ENCODE peak calls at places on chromosomes 16 and 17, in seven cellular contexts. One of them, this sample, is unnamed.

GRCh38 chr16:9107025-9107970 is 15.9 kb downstream of the HAPSTR1 start:
- DNase-seq in Right ventricle myocardium superior: no peak
- DNase-seq in germinal center: no peak
- DNase-seq in hepatic stellate cell: peak
- DNase-seq in stimulated activated CD8-positive, alpha-beta memory T cell treated with anti-CD3 and anti-CD28 coated beads, Interleukin-4, amount 100 ng/mL, for 4 hours: no peak
- DNase-seq in cardiac fibroblast: peak
- DNase-seq in stimulated activated CD4-positive, alpha-beta T cell treated with anti-CD3 and anti-CD28 coated beads, Interleukin-2, amount 100 ng/mL, for 24 hours: no peak
- DNase-seq in this sample: no peak

GRCh38 chr16:88298882-88299745 is 83.6 kb upstream of the ZNF469 start:
- DNase-seq in Right ventricle myocardium superior: no peak
- DNase-seq in stimulated activated CD4-positive, alpha-beta T cell treated with anti-CD3 and anti-CD28 coated beads, Interleukin-2, amount 100 ng/mL, for 24 hours: no peak
- DNase-seq in stimulated activated CD8-positive, alpha-beta memory T cell treated with anti-CD3 and anti-CD28 coated beads, Interleukin-4, amount 100 ng/mL, for 4 hours: no peak
- DNase-seq in hepatic stellate cell: peak
- DNase-seq in cardiac fibroblast: peak
- DNase-seq in germinal center: no peak
- DNase-seq in this sample: no peak

GRCh38 chr17:5629133-5629532 is 44.8 kb upstream of the NLRP1 start:
- DNase-seq in stimulated activated CD4-positive, alpha-beta T cell treated with anti-CD3 and anti-CD28 coated beads, Interleukin-2, amount 100 ng/mL, for 24 hours: no peak
- DNase-seq in cardiac fibroblast: peak
- DNase-seq in Right ventricle myocardium superior: no peak
- DNase-seq in germinal center: no peak
- DNase-seq in hepatic stellate cell: no peak
- DNase-seq in stimulated activated CD8-positive, alpha-beta memory T cell treated with anti-CD3 and anti-CD28 coated beads, Interleukin-4, amount 100 ng/mL, for 4 hours: no peak
- DNase-seq in this sample: no peak

GRCh38 chr17:40312131-40312731 is 3.3 kb downstream of the RARA start:
- DNase-seq in stimulated activated CD8-positive, alpha-beta memory T cell treated with anti-CD3 and anti-CD28 coated beads, Interleukin-4, amount 100 ng/mL, for 4 hours: no peak
- DNase-seq in hepatic stellate cell: no peak
- DNase-seq in stimulated activated CD4-positive, alpha-beta T cell treated with anti-CD3 and anti-CD28 coated beads, Interleukin-2, amount 100 ng/mL, for 24 hours: no peak
- DNase-seq in Right ventricle myocardium superior: no peak
- DNase-seq in germinal center: no peak
- DNase-seq in cardiac fibroblast: no peak
- DNase-seq in this sample: no peak

GRCh38 chr16:50702725-50703124 is 9.3 kb downstream of the NOD2 start:
- DNase-seq in hepatic stellate cell: no peak
- DNase-seq in stimulated activated CD8-positive, alpha-beta memory T cell treated with anti-CD3 and anti-CD28 coated beads, Interleukin-4, amount 100 ng/mL, for 4 hours: no peak
- DNase-seq in stimulated activated CD4-positive, alpha-beta T cell treated with anti-CD3 and anti-CD28 coated beads, Interleukin-2, amount 100 ng/mL, for 24 hours: no peak
- DNase-seq in Right ventricle myocardium superior: no peak
- DNase-seq in germinal center: no peak
- DNase-seq in cardiac fibroblast: no peak
- DNase-seq in this sample: no peak

GRCh38 chr17:75289832-75290337 is 652 bp upstream of the SLC25A19 start:
- DNase-seq in stimulated activated CD8-positive, alpha-beta memory T cell treated with anti-CD3 and anti-CD28 coated beads, Interleukin-4, amount 100 ng/mL, for 4 hours: peak
- DNase-seq in stimulated activated CD4-positive, alpha-beta T cell treated with anti-CD3 and anti-CD28 coated beads, Interleukin-2, amount 100 ng/mL, for 24 hours: peak
- DNase-seq in Right ventricle myocardium superior: peak
- DNase-seq in hepatic stellate cell: peak
- DNase-seq in germinal center: peak
- DNase-seq in cardiac fibroblast: peak
- DNase-seq in this sample: peak

GRCh38 chr16:2514333-2515179 is 804 bp downstream of the ATP6V0C start:
- DNase-seq in hepatic stellate cell: no peak
- DNase-seq in germinal center: peak
- DNase-seq in Right ventricle myocardium superior: no peak
- DNase-seq in stimulated activated CD8-positive, alpha-beta memory T cell treated with anti-CD3 and anti-CD28 coated beads, Interleukin-4, amount 100 ng/mL, for 4 hours: no peak
- DNase-seq in cardiac fibroblast: no peak
- DNase-seq in stimulated activated CD4-positive, alpha-beta T cell treated with anti-CD3 and anti-CD28 coated beads, Interleukin-2, amount 100 ng/mL, for 24 hours: peak
- DNase-seq in this sample: no peak

GRCh38 chr16:69324013-69324531 is 6.3 kb downstream of the PDF start:
- DNase-seq in Right ventricle myocardium superior: peak
- DNase-seq in stimulated activated CD4-positive, alpha-beta T cell treated with anti-CD3 and anti-CD28 coated beads, Interleukin-2, amount 100 ng/mL, for 24 hours: no peak
- DNase-seq in hepatic stellate cell: no peak
- DNase-seq in stimulated activated CD8-positive, alpha-beta memory T cell treated with anti-CD3 and anti-CD28 coated beads, Interleukin-4, amount 100 ng/mL, for 4 hours: no peak
- DNase-seq in germinal center: no peak
- DNase-seq in cardiac fibroblast: no peak
- DNase-seq in this sample: no peak

GRCh38 chr17:49439673-49440571 is 25.2 kb upstream of the PHB1 start:
- DNase-seq in stimulated activated CD8-positive, alpha-beta memory T cell treated with anti-CD3 and anti-CD28 coated beads, Interleukin-4, amount 100 ng/mL, for 4 hours: no peak
- DNase-seq in cardiac fibroblast: peak
- DNase-seq in hepatic stellate cell: no peak
- DNase-seq in stimulated activated CD4-positive, alpha-beta T cell treated with anti-CD3 and anti-CD28 coated beads, Interleukin-2, amount 100 ng/mL, for 24 hours: no peak
- DNase-seq in germinal center: no peak
- DNase-seq in Right ventricle myocardium superior: no peak
- DNase-seq in this sample: no peak

GRCh38 chr16:83356266-83356665 is 451.5 kb upstream of the HSBP1 start:
- DNase-seq in Right ventricle myocardium superior: no peak
- DNase-seq in hepatic stellate cell: peak
- DNase-seq in cardiac fibroblast: peak
- DNase-seq in stimulated activated CD4-positive, alpha-beta T cell treated with anti-CD3 and anti-CD28 coated beads, Interleukin-2, amount 100 ng/mL, for 24 hours: no peak
- DNase-seq in germinal center: peak
- DNase-seq in stimulated activated CD8-positive, alpha-beta memory T cell treated with anti-CD3 and anti-CD28 coated beads, Interleukin-4, amount 100 ng/mL, for 4 hours: no peak
- DNase-seq in this sample: no peak

GRCh38 chr17:35560703-35561102 is at the start of gene SLFN14:
- DNase-seq in stimulated activated CD8-positive, alpha-beta memory T cell treated with anti-CD3 and anti-CD28 coated beads, Interleukin-4, amount 100 ng/mL, for 4 hours: no peak
- DNase-seq in stimulated activated CD4-positive, alpha-beta T cell treated with anti-CD3 and anti-CD28 coated beads, Interleukin-2, amount 100 ng/mL, for 24 hours: no peak
- DNase-seq in germinal center: no peak
- DNase-seq in cardiac fibroblast: no peak
- DNase-seq in Right ventricle myocardium superior: no peak
- DNase-seq in hepatic stellate cell: no peak
- DNase-seq in this sample: no peak

GRCh38 chr17:75909812-75910274 is 5.2 kb upstream of the MRPL38 start:
- DNase-seq in stimulated activated CD8-positive, alpha-beta memory T cell treated with anti-CD3 and anti-CD28 coated beads, Interleukin-4, amount 100 ng/mL, for 4 hours: no peak
- DNase-seq in Right ventricle myocardium superior: peak
- DNase-seq in cardiac fibroblast: no peak
- DNase-seq in hepatic stellate cell: no peak
- DNase-seq in germinal center: no peak
- DNase-seq in stimulated activated CD4-positive, alpha-beta T cell treated with anti-CD3 and anti-CD28 coated beads, Interleukin-2, amount 100 ng/mL, for 24 hours: no peak
- DNase-seq in this sample: no peak

GRCh38 chr16:50372611-50373344 is 4.0 kb upstream of the BRD7 start:
- DNase-seq in germinal center: no peak
- DNase-seq in Right ventricle myocardium superior: peak
- DNase-seq in hepatic stellate cell: peak
- DNase-seq in stimulated activated CD4-positive, alpha-beta T cell treated with anti-CD3 and anti-CD28 coated beads, Interleukin-2, amount 100 ng/mL, for 24 hours: no peak
- DNase-seq in stimulated activated CD8-positive, alpha-beta memory T cell treated with anti-CD3 and anti-CD28 coated beads, Interleukin-4, amount 100 ng/mL, for 4 hours: no peak
- DNase-seq in cardiac fibroblast: peak
- DNase-seq in this sample: no peak

GRCh38 chr17:3621146-3621720 is 12.0 kb upstream of the TRPV1 start:
- DNase-seq in Right ventricle myocardium superior: no peak
- DNase-seq in germinal center: no peak
- DNase-seq in stimulated activated CD4-positive, alpha-beta T cell treated with anti-CD3 and anti-CD28 coated beads, Interleukin-2, amount 100 ng/mL, for 24 hours: no peak
- DNase-seq in hepatic stellate cell: no peak
- DNase-seq in cardiac fibroblast: no peak
- DNase-seq in stimulated activated CD8-positive, alpha-beta memory T cell treated with anti-CD3 and anti-CD28 coated beads, Interleukin-4, amount 100 ng/mL, for 4 hours: no peak
- DNase-seq in this sample: no peak

GRCh38 chr17:27873746-27874145 is 19.4 kb downstream of the LYRM9 start:
- DNase-seq in stimulated activated CD4-positive, alpha-beta T cell treated with anti-CD3 and anti-CD28 coated beads, Interleukin-2, amount 100 ng/mL, for 24 hours: no peak
- DNase-seq in stimulated activated CD8-positive, alpha-beta memory T cell treated with anti-CD3 and anti-CD28 coated beads, Interleukin-4, amount 100 ng/mL, for 4 hours: no peak
- DNase-seq in cardiac fibroblast: peak
- DNase-seq in hepatic stellate cell: no peak
- DNase-seq in Right ventricle myocardium superior: no peak
- DNase-seq in germinal center: no peak
- DNase-seq in this sample: no peak

GRCh38 chr16:77336637-77337036 is 98.2 kb downstream of the ADAMTS18 start:
- DNase-seq in stimulated activated CD8-positive, alpha-beta memory T cell treated with anti-CD3 and anti-CD28 coated beads, Interleukin-4, amount 100 ng/mL, for 4 hours: no peak
- DNase-seq in stimulated activated CD4-positive, alpha-beta T cell treated with anti-CD3 and anti-CD28 coated beads, Interleukin-2, amount 100 ng/mL, for 24 hours: no peak
- DNase-seq in Right ventricle myocardium superior: no peak
- DNase-seq in hepatic stellate cell: no peak
- DNase-seq in germinal center: no peak
- DNase-seq in cardiac fibroblast: peak
- DNase-seq in this sample: no peak

GRCh38 chr16:58658796-58659211 is 25.8 kb downstream of the SLC38A7 start:
- DNase-seq in cardiac fibroblast: peak
- DNase-seq in stimulated activated CD4-positive, alpha-beta T cell treated with anti-CD3 and anti-CD28 coated beads, Interleukin-2, amount 100 ng/mL, for 24 hours: no peak
- DNase-seq in Right ventricle myocardium superior: no peak
- DNase-seq in hepatic stellate cell: no peak
- DNase-seq in germinal center: no peak
- DNase-seq in stimulated activated CD8-positive, alpha-beta memory T cell treated with anti-CD3 and anti-CD28 coated beads, Interleukin-4, amount 100 ng/mL, for 4 hours: no peak
- DNase-seq in this sample: no peak

GRCh38 chr16:19711643-19712042 is 6.4 kb downstream of the KNOP1 start:
- DNase-seq in stimulated activated CD8-positive, alpha-beta memory T cell treated with anti-CD3 and anti-CD28 coated beads, Interleukin-4, amount 100 ng/mL, for 4 hours: no peak
- DNase-seq in hepatic stellate cell: no peak
- DNase-seq in stimulated activated CD4-positive, alpha-beta T cell treated with anti-CD3 and anti-CD28 coated beads, Interleukin-2, amount 100 ng/mL, for 24 hours: no peak
- DNase-seq in cardiac fibroblast: no peak
- DNase-seq in Right ventricle myocardium superior: no peak
- DNase-seq in germinal center: no peak
- DNase-seq in this sample: no peak

GRCh38 chr17:7484067-7484963 is at the start of gene POLR2A:
- DNase-seq in germinal center: peak
- DNase-seq in hepatic stellate cell: peak
- DNase-seq in Right ventricle myocardium superior: peak
- DNase-seq in stimulated activated CD8-positive, alpha-beta memory T cell treated with anti-CD3 and anti-CD28 coated beads, Interleukin-4, amount 100 ng/mL, for 4 hours: peak
- DNase-seq in stimulated activated CD4-positive, alpha-beta T cell treated with anti-CD3 and anti-CD28 coated beads, Interleukin-2, amount 100 ng/mL, for 24 hours: peak
- DNase-seq in cardiac fibroblast: peak
- DNase-seq in this sample: peak

GRCh38 chr16:23941963-23942564 is 106.3 kb downstream of the PRKCB start:
- DNase-seq in stimulated activated CD8-positive, alpha-beta memory T cell treated with anti-CD3 and anti-CD28 coated beads, Interleukin-4, amount 100 ng/mL, for 4 hours: no peak
- DNase-seq in cardiac fibroblast: no peak
- DNase-seq in germinal center: no peak
- DNase-seq in hepatic stellate cell: no peak
- DNase-seq in stimulated activated CD4-positive, alpha-beta T cell treated with anti-CD3 and anti-CD28 coated beads, Interleukin-2, amount 100 ng/mL, for 24 hours: no peak
- DNase-seq in Right ventricle myocardium superior: no peak
- DNase-seq in this sample: no peak

GRCh38 chr16:83338138-83338537 is 469.6 kb upstream of the HSBP1 start:
- DNase-seq in Right ventricle myocardium superior: no peak
- DNase-seq in stimulated activated CD4-positive, alpha-beta T cell treated with anti-CD3 and anti-CD28 coated beads, Interleukin-2, amount 100 ng/mL, for 24 hours: no peak
- DNase-seq in germinal center: no peak
- DNase-seq in stimulated activated CD8-positive, alpha-beta memory T cell treated with anti-CD3 and anti-CD28 coated beads, Interleukin-4, amount 100 ng/mL, for 4 hours: no peak
- DNase-seq in hepatic stellate cell: no peak
- DNase-seq in cardiac fibroblast: no peak
- DNase-seq in this sample: no peak

GRCh38 chr17:58136669-58137279 is 11.4 kb upstream of the OR4D1 start:
- DNase-seq in stimulated activated CD4-positive, alpha-beta T cell treated with anti-CD3 and anti-CD28 coated beads, Interleukin-2, amount 100 ng/mL, for 24 hours: no peak
- DNase-seq in Right ventricle myocardium superior: no peak
- DNase-seq in hepatic stellate cell: no peak
- DNase-seq in germinal center: no peak
- DNase-seq in stimulated activated CD8-positive, alpha-beta memory T cell treated with anti-CD3 and anti-CD28 coated beads, Interleukin-4, amount 100 ng/mL, for 4 hours: no peak
- DNase-seq in cardiac fibroblast: peak
- DNase-seq in this sample: no peak

GRCh38 chr17:6299275-6299674 is 135.6 kb downstream of the AIPL1 start:
- DNase-seq in Right ventricle myocardium superior: no peak
- DNase-seq in hepatic stellate cell: no peak
- DNase-seq in cardiac fibroblast: no peak
- DNase-seq in stimulated activated CD4-positive, alpha-beta T cell treated with anti-CD3 and anti-CD28 coated beads, Interleukin-2, amount 100 ng/mL, for 24 hours: no peak
- DNase-seq in stimulated activated CD8-positive, alpha-beta memory T cell treated with anti-CD3 and anti-CD28 coated beads, Interleukin-4, amount 100 ng/mL, for 4 hours: no peak
- DNase-seq in germinal center: no peak
- DNase-seq in this sample: no peak

GRCh38 chr16:49458656-49459445 is 85.2 kb downstream of the C16orf78 start:
- DNase-seq in cardiac fibroblast: no peak
- DNase-seq in germinal center: no peak
- DNase-seq in Right ventricle myocardium superior: no peak
- DNase-seq in hepatic stellate cell: no peak
- DNase-seq in stimulated activated CD4-positive, alpha-beta T cell treated with anti-CD3 and anti-CD28 coated beads, Interleukin-2, amount 100 ng/mL, for 24 hours: no peak
- DNase-seq in stimulated activated CD8-positive, alpha-beta memory T cell treated with anti-CD3 and anti-CD28 coated beads, Interleukin-4, amount 100 ng/mL, for 4 hours: no peak
- DNase-seq in this sample: no peak

This sample was measured in T follicular helper cell.